ENCODE peak calls at places on chromosomes 4 and X, in nine cellular contexts. S is breast epithelium, G is spleen, D is transverse colon, A is SK-N-SH, P is HepG2, Z is K562, X is vagina, Y is suprapubic skin. M is an unnamed sample. For H3K4me1, the result is how much of the 10 kb centered on the place peaks cover.

GRCh38 chrX:26574208-26574607 is 358.2 kb downstream of the MAGEB5 start:
- DNase-seq in G (no peak), X (no peak), S (no peak), P (no peak), A (no peak), Z (no peak), Y (no peak), D (no peak), M (no peak)

GRCh38 chr4:1198070-1198844 is 25.9 kb upstream of the SPON2 start:
- DNase-seq in G (no peak), S (peak), Y (no peak), D (peak), A (peak), P (no peak), X (peak), Z (no peak), M (peak)

GRCh38 chrX:153597351-153597750 is 1.6 kb downstream of the CCNQ start:
- DNase-seq in A (no peak), P (no peak), X (no peak), Z (no peak), G (peak), Y (no peak), S (no peak), D (no peak), M (no peak)

GRCh38 chr4:182922551-182923284 is 5.5 kb upstream of the DCTD start:
- DNase-seq in S (no peak), D (no peak), G (no peak), Z (no peak), P (no peak), A (no peak), X (no peak), Y (no peak), M (no peak)

GRCh38 chr4:140719693-140720092 is 36.5 kb downstream of the TBC1D9 start:
- DNase-seq in A (no peak), S (no peak), D (no peak), X (no peak), Y (no peak), G (no peak), P (no peak), Z (no peak), M (no peak)

GRCh38 chr4:10083331-10083769 is 33.2 kb downstream of the WDR1 start:
- DNase-seq in Z (no peak), S (no peak), Y (peak), X (no peak), G (peak), P (no peak), D (peak), A (peak), M (peak)

GRCh38 chr4:113686950-113687718 is 74.4 kb downstream of the CAMK2D start:
- DNase-seq in A (no peak), Y (no peak), X (no peak), Z (no peak), G (no peak), P (peak), S (no peak), D (no peak), M (no peak)

GRCh38 chr4:67909910-67910905 is 26.4 kb upstream of the TMPRSS11D start:
- DNase-seq in Y (no peak), A (no peak), Z (peak), P (peak), S (no peak), X (no peak), G (no peak), D (no peak), M (no peak)

GRCh38 chrX:11351375-11352295 is 58.4 kb downstream of the AMELX start:
- DNase-seq in Z (no peak), D (peak), Y (peak), A (no peak), S (no peak), X (no peak), P (no peak), G (peak), M (peak)

GRCh38 chr4:10015140-10015753 is 6.0 kb downstream of the SLC2A9 start:
- DNase-seq in Y (no peak), G (no peak), X (no peak), D (peak), A (peak), P (no peak), Z (no peak), S (no peak), M (peak)

GRCh38 chr4:20809796-20810195 is 109.5 kb downstream of the PACRGL start:
- DNase-seq in D (no peak), A (no peak), X (no peak), S (peak), P (peak), Z (no peak), Y (no peak), G (no peak), M (no peak)

GRCh38 chr4:77203380-77204197 is 46.6 kb downstream of the CCNG2 start:
- DNase-seq in X (no peak), Y (peak), D (peak), A (peak), G (no peak), Z (peak), S (peak), P (peak), M (peak)
- TF ChIP-seq POLR2AphosphoS5 in X (no peak), Y (no peak), D (no peak), A (no peak), G (no peak), Z (no peak), S (no peak), P (no peak), M (no peak)

DNA sequence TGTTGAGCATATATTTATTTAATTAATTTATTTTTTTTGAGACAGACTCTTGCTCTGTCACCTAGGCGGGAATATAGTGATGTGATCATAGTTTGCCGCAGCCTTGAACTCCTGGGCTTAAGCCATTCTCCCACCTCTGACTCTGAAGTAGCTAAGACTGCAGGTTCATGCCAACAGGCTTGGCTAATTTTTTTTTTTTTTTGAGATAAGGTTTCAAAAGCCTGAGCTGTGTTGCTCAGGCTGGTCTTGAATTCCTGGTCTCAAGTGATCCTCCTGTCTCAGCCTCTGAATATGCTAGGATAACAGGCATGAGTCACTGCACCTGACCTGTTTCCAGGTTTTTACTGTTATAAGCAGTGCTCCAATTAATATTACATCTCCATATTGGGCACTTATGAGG is 4.8 kb downstream of the ADD1 start:
- DNase-seq in G (no peak), A (no peak), Z (no peak), D (no peak), P (peak), X (no peak), Y (no peak), S (no peak), M (peak)
- H3K4me1 ChIP-seq in G (half or more), A (under half), Z (under half), D (under half), P (half or more), X (half or more), Y (half or more), S (under half), M (half or more)

GRCh38 chr4:125650557-125650956 is 335.8 kb downstream of the FAT4 start:
- DNase-seq in Z (no peak), S (no peak), P (no peak), D (no peak), X (no peak), G (no peak), Y (no peak), A (no peak), M (no peak)
- TF ChIP-seq POLR2AphosphoS5 in Z (no peak), S (no peak), P (no peak), D (no peak), X (no peak), G (no peak), Y (no peak), A (no peak), M (no peak)

GRCh38 chr4:26864904-26865303 is 4.3 kb downstream of the STIM2 start:
- DNase-seq in Z (no peak), A (no peak), X (no peak), Y (no peak), P (no peak), G (no peak), D (no peak), S (no peak), M (no peak)
- H3K4me1 ChIP-seq in Z (under half), A (under half), X (under half), Y (half or more), P (under half), G (half or more), D (under half), S (under half), M (half or more)

DNA sequence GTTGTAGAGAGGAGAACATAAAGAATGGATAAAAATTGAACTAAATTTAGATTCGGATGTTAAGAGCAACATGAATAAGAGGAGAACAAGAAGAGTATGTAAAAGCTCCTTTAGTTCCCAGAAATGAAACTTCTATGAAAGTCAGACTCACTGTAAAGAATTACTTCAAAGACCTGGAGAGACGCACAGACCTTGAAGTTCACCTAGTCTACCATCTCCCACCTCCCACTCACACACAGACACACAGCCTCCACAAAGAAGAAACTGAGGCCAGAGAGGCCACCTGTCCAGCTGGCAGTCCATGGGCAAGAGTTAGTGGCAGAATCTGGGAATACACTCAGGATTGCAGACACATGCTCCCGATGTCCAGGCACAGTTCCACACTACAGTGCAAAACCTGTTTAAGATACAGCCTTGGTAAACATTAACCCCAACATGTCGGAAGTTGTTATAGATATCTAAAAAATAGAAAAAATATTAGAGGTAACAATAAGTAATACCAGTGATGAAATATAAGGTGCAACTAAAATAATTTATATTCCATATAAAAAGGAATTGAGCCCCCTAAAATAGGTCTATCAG is 288.8 kb downstream of the INPP4B start:
- DNase-seq in Z (no peak), S (no peak), P (no peak), D (no peak), X (no peak), A (no peak), Y (no peak), G (no peak), M (no peak)
- TF ChIP-seq POLR2AphosphoS5 in Z (no peak), S (no peak), P (no peak), D (no peak), X (no peak), A (no peak), Y (no peak), G (no peak), M (no peak)

GRCh38 chr4:84491420-84491819 is 7.7 kb downstream of the NKX6-1 start:
- DNase-seq in X (no peak), A (no peak), Z (no peak), G (no peak), D (no peak), Y (no peak), P (no peak), S (no peak), M (no peak)

GRCh38 chr4:84492737-84493091 is 6.4 kb downstream of the NKX6-1 start:
- DNase-seq in S (no peak), Y (no peak), P (no peak), X (peak), A (peak), G (no peak), D (no peak), Z (no peak), M (no peak)

GRCh38 chr4:84493092-84493850 is 5.8 kb downstream of the NKX6-1 start:
- DNase-seq in Y (no peak), Z (no peak), A (peak), P (no peak), D (peak), S (no peak), G (no peak), X (peak), M (no peak)

GRCh38 chr4:84492290-84492689 is 6.8 kb downstream of the NKX6-1 start:
- DNase-seq in P (no peak), X (no peak), A (no peak), D (no peak), S (no peak), Y (no peak), G (no peak), Z (no peak), M (no peak)

GRCh38 chr4:84490663-84491062 is 8.4 kb downstream of the NKX6-1 start:
- DNase-seq in P (no peak), S (no peak), D (no peak), Z (no peak), G (no peak), A (no peak), X (no peak), Y (no peak), M (no peak)
- H3K4me1 ChIP-seq in P (under half), S (under half), D (under half), Z (under half), G (under half), A (under half), X (under half), Y (under half), M (under half)

GRCh38 chrX:49071877-49072711 is 1.7 kb downstream of the PRAF2 start:
- DNase-seq in D (peak), Y (peak), P (no peak), G (no peak), Z (no peak), A (peak), S (peak), X (peak), M (peak)
- TF ChIP-seq POLR2AphosphoS5 in D (no peak), Y (no peak), P (no peak), G (peak), Z (no peak), A (no peak), S (no peak), X (peak), M (no peak)

GRCh38 chr4:3473943-3474335 is 10.8 kb downstream of the DOK7 start:
- DNase-seq in G (peak), A (no peak), X (no peak), Z (no peak), P (no peak), S (no peak), Y (no peak), D (no peak), M (no peak)
- H3K4me1 ChIP-seq in G (under half), A (under half), X (under half), Z (under half), P (under half), S (under half), Y (under half), D (under half), M (under half)

M was measured in stomach.